ENCODE peak calls at places on chromosomes 4 and X, in seven cellular contexts. O is keratinocyte, K is upper lobe of right lung, D is HCT116, A is BE2C, P is bronchial epithelial cell, X is WERI-Rb-1. E is an unnamed sample.

GRCh38 chrX:139967300-139967699 is 2.0 kb upstream of the CXorf66 start:
- DNase-seq in O (no peak), D (no peak), P (peak; percentile 0), A (peak; percentile 7), X (no peak), K (no peak), E (no peak)

GRCh38 chr4:30950737-30951136 is 230.6 kb downstream of the PCDH7 start:
- DNase-seq in P (peak; percentile 99), K (no peak), A (no peak), X (no peak), D (peak; percentile 94), O (peak; percentile 90), E (no peak)

GRCh38 chrX:132031867-132032266 is 8.8 kb downstream of the STK26 start:
- DNase-seq in P (no peak), K (no peak), X (no peak), O (no peak), A (no peak), D (no peak), E (no peak)

GRCh38 chr4:3768842-3769641 is 2.9 kb downstream of the ADRA2C start:
- DNase-seq in A (peak; percentile 91), X (no peak), D (no peak), O (no peak), P (no peak), K (no peak), E (no peak)

GRCh38 chr4:11446156-11446811 is 17.6 kb upstream of the HS3ST1 start:
- DNase-seq in D (no peak), X (no peak), P (no peak), A (no peak), O (no peak), K (no peak), E (no peak)

GRCh38 chr4:187929024-187929423 is 66.5 kb upstream of the ZFP42 start:
- DNase-seq in A (no peak), K (no peak), P (no peak), X (peak; percentile 21), D (peak; percentile 33), O (no peak), E (no peak)

GRCh38 chr4:102500371-102501175 is 586 bp upstream of the NFKB1 start:
- DNase-seq in K (peak; percentile 77), D (no peak), A (peak; percentile 82), O (no peak), P (peak; percentile 29), X (peak; percentile 67), E (peak; percentile 35)

GRCh38 chr4:24837781-24838180 is 42.4 kb downstream of the SOD3 start:
- DNase-seq in P (no peak), A (no peak), K (no peak), O (no peak), X (no peak), D (no peak), E (no peak)

GRCh38 chrX:47068214-47068613 is 10.0 kb upstream of the RGN start:
- DNase-seq in O (no peak), D (no peak), P (no peak), X (no peak), A (no peak), K (no peak), E (no peak)

GRCh38 chrX:120015145-120016067 is 62.1 kb downstream of the RHOXF2B start:
- DNase-seq in D (no peak), X (no peak), P (no peak), A (no peak), K (peak; percentile 67), O (no peak), E (no peak)

GRCh38 chr4:73348185-73348584 is 55.9 kb upstream of the ALB start:
- DNase-seq in P (no peak), X (no peak), K (no peak), A (no peak), D (no peak), O (no peak), E (no peak)

GRCh38 chr4:24121395-24122175 is 231.7 kb upstream of the PPARGC1A start:
- DNase-seq in O (no peak), D (no peak), X (no peak), P (no peak), K (no peak), A (no peak), E (no peak)

GRCh38 chrX:119015407-119016242 is 41.2 kb downstream of the LONRF3 start:
- DNase-seq in K (peak; percentile 67), A (peak; percentile 36), O (peak; percentile 44), P (peak; percentile 90), X (no peak), D (peak; percentile 35), E (peak; percentile 90)

GRCh38 chr4:69708211-69708610 is 52.2 kb downstream of the SULT1B1 start:
- DNase-seq in X (no peak), A (no peak), D (no peak), P (no peak), K (no peak), O (no peak), E (peak; percentile 34)

GRCh38 chr4:110926841-110927400 is 304.0 kb upstream of the PITX2 start:
- DNase-seq in A (no peak), X (no peak), D (no peak), K (no peak), P (no peak), O (no peak), E (peak; percentile 20)

GRCh38 chr4:108830509-108831244 is 67.8 kb upstream of the ETNPPL start:
- DNase-seq in A (peak; percentile 11), O (no peak), D (no peak), X (no peak), K (peak; percentile 81), P (peak; percentile 40), E (peak; percentile 36)

GRCh38 chr4:189202182-189202868 is 738.3 kb upstream of the FRG1 start:
- DNase-seq in A (peak; percentile 83), X (peak; percentile 28), D (peak; percentile 28), O (no peak), K (peak; percentile 77), P (peak; percentile 25), E (peak; percentile 86)

GRCh38 chr4:189200346-189200745 is 740.3 kb upstream of the FRG1 start:
- DNase-seq in A (no peak), X (no peak), P (no peak), O (no peak), K (no peak), D (no peak), E (no peak)

GRCh38 chr4:189206953-189207352 is 733.7 kb upstream of the FRG1 start:
- DNase-seq in O (no peak), A (peak; percentile 73), P (no peak), X (no peak), D (no peak), K (no peak), E (no peak)

GRCh38 chr4:189204616-189205015 is 736.1 kb upstream of the FRG1 start:
- DNase-seq in D (no peak), P (no peak), K (no peak), O (no peak), X (no peak), A (no peak), E (no peak)

GRCh38 chr4:189202869-189203271 is 737.8 kb upstream of the FRG1 start:
- DNase-seq in X (no peak), D (no peak), K (no peak), A (no peak), O (no peak), P (peak; percentile 61), E (no peak)
- H3K4me3 ChIP-seq in X (no peak overlapping the region), D (no peak overlapping the region), K (no peak overlapping the region), A (no peak overlapping the region), O (no peak overlapping the region), P (no peak overlapping the region), E (peak overlapping the region; percentile 41)

DNA sequence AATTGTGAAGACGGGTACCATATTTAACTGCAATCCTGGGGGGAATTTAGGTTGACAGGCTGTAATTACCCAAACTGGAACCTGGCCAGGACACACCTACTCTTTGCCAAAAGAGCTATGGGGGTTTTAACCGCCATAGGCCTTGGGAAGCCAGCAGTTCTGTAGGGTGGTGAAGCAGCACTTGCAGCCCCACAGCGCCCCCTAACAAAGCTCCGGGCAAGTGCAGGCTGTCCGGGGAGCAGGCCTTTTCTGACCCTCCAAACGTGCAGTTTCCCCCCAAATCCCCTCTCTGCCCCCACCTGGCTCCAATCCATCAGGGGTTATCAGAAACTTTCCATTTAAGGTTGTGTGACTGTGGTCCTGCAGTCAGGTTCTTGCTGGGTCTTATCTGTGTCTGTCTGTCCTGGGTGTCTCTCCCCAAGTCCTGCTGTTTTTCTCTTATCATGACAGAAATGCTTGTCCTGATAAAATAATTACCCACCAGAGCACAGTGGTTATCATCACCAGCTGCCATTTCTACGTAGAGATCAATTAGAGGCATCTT is 350.9 kb downstream of the MID1IP1 start:
- DNase-seq in K (peak; percentile 73), X (peak; percentile 61), A (peak; percentile 81), D (no peak), P (no peak), O (no peak), E (peak; percentile 2)
- TF ChIP-seq CTCF in K (peak; percentile 41), X (peak; percentile 89), A (peak; percentile 77), D (peak; percentile 30), P (peak; percentile 78), O (peak; percentile 71), E (peak; percentile 20)

GRCh38 chrX:110118535-110118934 is 115.6 kb downstream of the TMEM164 start:
- DNase-seq in O (no peak), D (no peak), P (no peak), X (no peak), A (no peak), K (no peak), E (no peak)

GRCh38 chrX:110120025-110120424 is 117.1 kb downstream of the TMEM164 start:
- DNase-seq in K (no peak), D (no peak), A (no peak), P (no peak), X (no peak), O (no peak), E (no peak)

GRCh38 chrX:110116581-110116980 is 113.7 kb downstream of the TMEM164 start:
- DNase-seq in P (no peak), O (no peak), A (no peak), D (no peak), K (no peak), X (no peak), E (no peak)

GRCh38 chrX:110116066-110116465 is 113.2 kb downstream of the TMEM164 start:
- DNase-seq in A (no peak), P (no peak), K (no peak), O (no peak), X (no peak), D (no peak), E (no peak)

GRCh38 chrX:110119480-110119879 is 116.6 kb downstream of the TMEM164 start:
- DNase-seq in K (no peak), D (no peak), O (no peak), X (no peak), P (no peak), A (no peak), E (no peak)
- H3K4me3 ChIP-seq in K (no peak overlapping the region), D (no peak overlapping the region), O (no peak overlapping the region), X (no peak overlapping the region), P (no peak overlapping the region), A (no peak overlapping the region), E (no peak overlapping the region)

DNA sequence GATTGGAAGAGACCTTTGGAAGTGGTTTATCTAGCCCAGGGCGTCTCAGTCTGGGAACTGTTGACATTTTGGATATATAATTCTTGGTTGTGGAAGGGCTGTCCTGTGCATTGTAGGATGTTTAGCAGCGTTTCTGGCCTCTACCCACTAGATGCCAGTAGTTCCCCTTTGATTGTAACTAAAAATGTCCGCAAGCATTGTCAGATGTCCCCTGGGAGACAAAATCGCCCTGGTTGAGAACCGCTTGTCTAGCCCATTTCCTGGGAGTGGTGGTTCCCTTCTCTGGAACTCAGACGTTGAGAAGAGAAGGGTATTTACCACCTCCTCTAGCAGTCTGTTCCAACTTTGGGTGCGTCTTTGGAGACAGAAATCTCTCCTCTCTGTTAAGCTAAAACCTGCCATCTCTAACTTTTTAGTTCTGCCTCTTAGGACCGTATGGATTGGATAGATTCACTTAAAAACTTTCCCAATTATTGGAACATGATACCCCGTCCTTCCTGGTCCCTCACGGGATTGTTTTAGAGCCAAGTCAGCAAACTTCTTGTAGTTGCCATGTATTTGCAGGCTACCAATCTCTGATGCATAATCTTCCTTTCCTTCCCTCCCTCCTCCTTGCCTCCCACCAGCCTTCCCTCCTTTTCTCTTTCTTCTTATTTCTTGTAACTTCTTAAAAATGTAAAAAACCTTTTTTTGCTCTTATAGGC is 13.9 kb downstream of the TMEM165 start:
- DNase-seq in P (no peak), D (no peak), X (no peak), A (peak; percentile 61), O (no peak), K (no peak), E (peak; percentile 66)
- TF ChIP-seq CTCF in P (no peak), D (peak; percentile 13), X (peak; percentile 39), A (peak; percentile 73), O (no peak), K (peak; percentile 17), E (peak; percentile 38)

E was measured in foreskin fibroblast.